ENCODE peak calls at places on chromosomes 13 and 19, in five cellular contexts. C is stomach, T is sigmoid colon, F is tibial nerve, M is GM23338. X is an unnamed sample. For H3K36me3, the result is how much of the 10 kb centered on the place peaks cover.

GRCh38 chr13:85277753-85278152 is 521.5 kb downstream of the SLITRK6 start:
- DNase-seq in C (no peak), T (no peak), F (no peak), M (no peak), X (no peak)

GRCh38 chr19:2554856-2555255 is 78.9 kb downstream of the GADD45B start:
- DNase-seq in C (no peak), T (peak), F (no peak), M (no peak), X (peak)

GRCh38 chr13:27170521-27171243 is 929 bp downstream of the USP12 start:
- DNase-seq in C (peak), T (peak), F (no peak), M (peak), X (peak)

GRCh38 chr13:113820813-113821651 is 42.8 kb downstream of the GAS6 start:
- DNase-seq in C (no peak), T (peak), F (peak), M (no peak), X (no peak)

GRCh38 chr19:56066152-56067023 is 54.7 kb downstream of the ZNF787 start:
- DNase-seq in C (peak), T (peak), F (no peak), M (peak), X (peak)

GRCh38 chr19:56114051-56114694 is 6.9 kb downstream of the ZNF787 start:
- DNase-seq in C (no peak), T (no peak), F (no peak), M (no peak), X (peak)

GRCh38 chr13:39415003-39415402 is 188.0 kb downstream of the LHFPL6 start:
- DNase-seq in C (no peak), T (peak), F (no peak), M (no peak), X (no peak)

GRCh38 chr19:21321996-21322395 is 7.2 kb downstream of the ZNF708 start:
- DNase-seq in C (no peak), T (no peak), F (no peak), M (no peak), X (no peak)

GRCh38 chr13:66887088-66887487 is 343.0 kb downstream of the PCDH9 start:
- DNase-seq in C (no peak), T (no peak), F (no peak), M (no peak), X (no peak)

GRCh38 chr13:30464496-30465351 is 1.0 kb downstream of the HMGB1 start:
- DNase-seq in C (peak), T (peak), F (peak), M (peak), X (peak)

GRCh38 chr19:3054972-3055740 is 7.1 kb downstream of the TLE5 start:
- DNase-seq in C (no peak), T (no peak), F (no peak), M (no peak), X (peak)

GRCh38 chr19:16051254-16052025 is 24.9 kb upstream of the TPM4 start:
- DNase-seq in C (no peak), T (no peak), F (no peak), M (no peak), X (peak)

GRCh38 chr19:18304496-18305312 is 18.2 kb downstream of the LSM4 start:
- DNase-seq in C (peak), T (peak), F (peak), M (peak), X (peak)

GRCh38 chr19:10836478-10837325 is 690 bp upstream of the TMED1 start:
- DNase-seq in C (peak), T (peak), F (peak), M (peak), X (no peak)

GRCh38 chr19:55304279-55304978 is 20.6 kb downstream of the BRSK1 start:
- DNase-seq in C (peak), T (no peak), F (no peak), M (peak), X (peak)

GRCh38 chr19:4431808-4432674 is 25.6 kb downstream of the UBXN6 start:
- DNase-seq in C (no peak), T (no peak), F (no peak), M (no peak), X (peak)

GRCh38 chr19:43675269-43675879 is 5.4 kb upstream of the PLAUR start:
- DNase-seq in C (peak), T (no peak), F (no peak), M (peak), X (no peak)

GRCh38 chr13:25762288-25762687 is 289.5 kb downstream of the SHISA2 start:
- DNase-seq in C (no peak), T (no peak), F (no peak), M (no peak), X (no peak)

GRCh38 chr13:45055902-45056648 is 64.2 kb upstream of the GTF2F2 start:
- DNase-seq in C (no peak), T (peak), F (no peak), M (no peak), X (no peak)

DNA sequence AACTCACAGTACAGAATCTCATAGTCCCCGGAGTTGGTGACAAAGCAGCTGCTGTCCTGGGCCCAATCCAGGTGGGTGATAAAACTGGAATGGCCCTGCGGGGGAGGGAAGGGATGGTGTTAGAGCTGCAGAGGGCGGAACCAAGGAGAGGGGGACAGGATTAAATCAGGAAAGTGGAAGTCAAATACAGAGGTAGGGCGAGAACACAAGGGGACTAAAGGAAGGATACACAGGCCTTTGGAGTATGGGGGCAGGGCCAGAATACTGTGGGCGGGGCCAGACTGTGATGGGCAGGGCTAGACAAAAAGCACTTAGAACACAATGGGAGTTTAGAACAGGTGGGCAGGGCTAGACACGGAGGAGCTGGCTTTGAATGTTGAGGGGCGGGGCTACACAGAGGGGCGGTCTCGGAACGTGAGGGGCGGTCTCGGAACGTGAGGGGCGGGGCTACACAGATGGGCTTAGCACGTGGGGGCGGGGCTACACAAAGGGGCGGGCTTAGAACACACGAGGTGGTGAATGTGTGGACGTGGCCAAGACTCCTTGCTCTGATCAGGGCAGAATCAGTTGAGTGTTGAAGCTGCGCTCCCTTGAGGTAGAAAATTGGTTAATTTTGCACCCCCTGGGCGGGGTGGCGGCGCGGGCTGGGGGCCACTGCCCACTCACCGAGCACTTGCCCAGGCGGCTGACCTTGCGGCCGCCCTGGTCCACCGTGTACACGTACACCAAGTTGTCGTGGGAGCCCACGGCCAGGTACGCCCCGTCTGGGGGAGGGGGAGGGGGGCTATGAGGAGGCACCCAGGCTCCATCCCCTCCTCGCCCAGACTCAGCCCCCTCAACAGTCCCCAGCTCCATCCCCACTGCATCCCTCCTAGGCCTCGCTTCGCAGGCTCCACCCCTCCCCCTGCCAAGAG is 14.0 kb upstream of the GPR4 start:
- DNase-seq in C (peak), T (peak), F (peak), M (peak), X (peak)
- H3K36me3 ChIP-seq in C (half or more), T (under half), F (half or more), M (under half), X (under half)

GRCh38 chr19:53883231-53883661 is 1.2 kb downstream of the PRKCG start:
- DNase-seq in C (no peak), T (no peak), F (no peak), M (peak), X (peak)
- H3K4me3 ChIP-seq in C (no peak), T (no peak), F (no peak), M (peak), X (peak)

DNA sequence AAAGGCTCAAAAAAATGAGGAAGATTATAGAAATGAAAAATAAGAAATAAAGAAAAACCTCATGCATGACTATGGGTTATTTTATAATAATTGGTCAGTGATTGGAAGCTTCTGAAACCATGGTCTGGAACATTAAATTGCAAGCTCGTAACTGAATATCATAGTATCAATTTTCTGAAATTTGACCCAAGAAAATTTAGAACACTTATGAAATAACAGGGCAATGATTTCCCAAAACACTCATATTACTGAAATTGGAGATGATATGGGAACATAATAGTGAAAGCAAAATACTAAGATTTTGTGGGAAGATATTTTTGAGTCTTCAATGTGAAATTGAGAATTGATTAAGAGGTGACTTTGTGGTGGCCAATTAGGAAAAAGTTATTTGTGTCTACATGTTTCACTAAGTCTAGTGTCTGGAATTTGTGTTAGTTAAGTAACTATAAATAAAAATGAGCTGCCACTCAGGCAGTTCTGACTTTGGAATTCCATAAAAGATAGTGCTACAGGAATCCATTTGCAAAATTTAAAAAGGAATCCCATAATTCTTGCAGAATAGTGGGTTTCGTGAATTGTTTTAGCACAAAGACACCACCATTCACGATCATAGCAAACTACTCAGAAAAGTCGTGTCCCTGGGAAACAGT is 603.0 kb downstream of the LMO7 start:
- DNase-seq in C (no peak), T (no peak), F (no peak), M (no peak), X (no peak)
- H3K36me3 ChIP-seq in C (under half), T (under half), F (under half), M (under half), X (under half)

GRCh38 chr13:35836476-35836875 is 294.7 kb downstream of the DCLK1 start:
- DNase-seq in C (no peak), T (no peak), F (no peak), M (no peak), X (no peak)

GRCh38 chr13:35830850-35831450 is 300.2 kb downstream of the DCLK1 start:
- DNase-seq in C (no peak), T (no peak), F (no peak), M (no peak), X (peak)

GRCh38 chr13:35833571-35834305 is 297.4 kb downstream of the DCLK1 start:
- DNase-seq in C (no peak), T (no peak), F (no peak), M (no peak), X (no peak)

GRCh38 chr13:35832551-35832950 is 298.6 kb downstream of the DCLK1 start:
- DNase-seq in C (no peak), T (no peak), F (no peak), M (no peak), X (no peak)

GRCh38 chr13:35833031-35833430 is 298.2 kb downstream of the DCLK1 start:
- DNase-seq in C (no peak), T (no peak), F (no peak), M (no peak), X (peak)
- H3K4me3 ChIP-seq in C (no peak), T (no peak), F (no peak), M (no peak), X (no peak)

GRCh38 chr13:33629610-33630009 is 188.3 kb upstream of the RFC3 start:
- DNase-seq in C (no peak), T (no peak), F (no peak), M (no peak), X (no peak)
- H3K36me3 ChIP-seq in C (under half), T (under half), F (under half), M (under half), X (under half)

GRCh38 chr13:87671824-87672603 is 843 bp downstream of the SLITRK5 start:
- DNase-seq in C (no peak), T (no peak), F (no peak), M (peak), X (peak)

GRCh38 chr13:87677043-87677333 is 5.8 kb downstream of the SLITRK5 start:
- DNase-seq in C (no peak), T (no peak), F (no peak), M (peak), X (no peak)

GRCh38 chr13:87675851-87676250 is 4.7 kb downstream of the SLITRK5 start:
- DNase-seq in C (no peak), T (no peak), F (no peak), M (no peak), X (no peak)

GRCh38 chr13:87676254-87677042 is 5.3 kb downstream of the SLITRK5 start:
- DNase-seq in C (no peak), T (no peak), F (no peak), M (peak), X (peak)

DNA sequence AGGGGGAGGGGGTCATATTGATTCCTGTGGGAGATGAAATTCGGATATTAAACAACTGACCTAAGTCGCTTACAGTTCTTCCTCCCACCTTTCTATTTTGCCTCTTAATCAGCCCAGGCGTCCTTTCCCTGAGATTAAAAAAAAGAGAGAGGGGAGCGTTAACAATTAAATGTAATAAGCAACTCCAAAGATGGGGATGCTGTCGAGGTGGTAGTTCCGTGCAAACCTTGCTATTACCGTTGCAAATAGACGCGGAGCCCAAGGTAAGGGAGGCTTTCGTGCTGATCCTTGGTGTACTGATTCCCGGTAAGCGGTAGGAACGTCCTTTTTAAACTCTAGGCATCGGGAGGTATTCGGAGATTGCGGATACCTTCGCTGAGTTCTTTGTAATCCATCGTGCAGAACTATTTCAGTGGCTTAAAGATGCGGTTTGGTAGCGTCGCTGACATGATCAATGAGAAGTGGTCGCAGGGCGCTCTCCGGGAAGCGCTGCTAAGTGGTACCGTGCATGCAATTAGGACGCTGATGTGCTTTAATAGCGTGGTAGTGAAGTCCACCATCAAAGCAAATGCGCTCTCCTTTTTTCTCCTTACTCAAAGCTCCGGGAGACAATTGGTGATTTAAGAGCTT is 3.1 kb downstream of the SLITRK5 start:
- DNase-seq in C (no peak), T (no peak), F (no peak), M (peak), X (peak)
- H3K4me3 ChIP-seq in C (peak), T (no peak), F (peak), M (peak), X (peak)